ENCODE peak calls at places on chromosome 9, in four cellular contexts. J is H54, B is body of pancreas, G is ovary. Y is an unnamed sample.
A peak's percentile ranks its signal among the peaks of the same experiment; 100 is the strongest.

GRCh38 chr9:82167296-82167695 is 178.7 kb downstream of the SPATA31D1 start:
- DNase-seq in J (no peak), B (no peak), G (no peak), Y (no peak)

GRCh38 chr9:27303219-27303618 is 6.3 kb upstream of the EQTN start:
- DNase-seq in J (peak; percentile 55), B (no peak), G (no peak), Y (no peak)

GRCh38 chr9:107635137-107635802 is 145.7 kb upstream of the KLF4 start:
- DNase-seq in J (no peak), B (no peak), G (no peak), Y (no peak)

GRCh38 chr9:88745281-88746001 is 210.5 kb downstream of the NXNL2 start:
- DNase-seq in J (no peak), B (no peak), G (no peak), Y (no peak)

GRCh38 chr9:132670359-132670815 is at the start of gene GTF3C4:
- DNase-seq in J (peak; percentile 81), B (peak; percentile 84), G (peak; percentile 92), Y (peak; percentile 75)

GRCh38 chr9:77423841-77424240 is 224.3 kb downstream of the GNA14 start:
- DNase-seq in J (no peak), B (no peak), G (no peak), Y (no peak)

GRCh38 chr9:81416476-81417298 is 272.7 kb downstream of the TLE1 start:
- DNase-seq in J (no peak), B (no peak), G (no peak), Y (no peak)

GRCh38 chr9:91920846-91921350 is 29.1 kb downstream of the ROR2 start:
- DNase-seq in J (no peak), B (no peak), G (no peak), Y (no peak)

GRCh38 chr9:84000186-84000585 is 19.6 kb downstream of the RMI1 start:
- DNase-seq in J (no peak), B (no peak), G (no peak), Y (no peak)

GRCh38 chr9:114115645-114116044 is 16.6 kb upstream of the KIF12 start:
- DNase-seq in J (no peak), B (no peak), G (no peak), Y (no peak)

GRCh38 chr9:98256632-98257218 is 1.3 kb upstream of the TBC1D2 start:
- DNase-seq in J (no peak), B (no peak), G (no peak), Y (no peak)

GRCh38 chr9:71986860-71987259 is 73.6 kb downstream of the C9orf57 start:
- DNase-seq in J (no peak), B (no peak), G (no peak), Y (no peak)

GRCh38 chr9:109117856-109118801 is 1.6 kb downstream of the TMEM245 start:
- DNase-seq in J (peak; percentile 80), B (peak; percentile 38), G (no peak), Y (no peak)

GRCh38 chr9:100595391-100596199 is 17.7 kb downstream of the CAVIN4 start:
- DNase-seq in J (peak; percentile 32), B (peak; percentile 26), G (no peak), Y (no peak)

GRCh38 chr9:137383453-137384115 is 39.4 kb downstream of the EXD3 start:
- DNase-seq in J (no peak), B (no peak), G (peak; percentile 19), Y (no peak)

GRCh38 chr9:97802276-97802675 is 50.8 kb upstream of the FOXE1 start:
- DNase-seq in J (peak; percentile 100), B (no peak), G (no peak), Y (no peak)

GRCh38 chr9:95091574-95091970 is 225.9 kb downstream of the FANCC start:
- DNase-seq in J (peak; percentile 87), B (no peak), G (no peak), Y (no peak)

GRCh38 chr9:96478829-96479371 is 28.9 kb downstream of the HABP4 start:
- DNase-seq in J (no peak), B (no peak), G (no peak), Y (no peak)

GRCh38 chr9:130288393-130288792 is 22.8 kb downstream of the HMCN2 start:
- DNase-seq in J (no peak), B (no peak), G (no peak), Y (no peak)

GRCh38 chr9:81686614-81687520 is 2.5 kb downstream of the TLE1 start:
- DNase-seq in J (peak; percentile 90), B (peak; percentile 84), G (peak; percentile 77), Y (no peak)

GRCh38 chr9:93656426-93657222 is 80.2 kb downstream of the PHF2 start:
- DNase-seq in J (no peak), B (peak; percentile 8), G (peak; percentile 12), Y (no peak)

GRCh38 chr9:27395484-27395921 is 98.6 kb upstream of the EQTN start:
- DNase-seq in J (no peak), B (no peak), G (no peak), Y (no peak)

DNA sequence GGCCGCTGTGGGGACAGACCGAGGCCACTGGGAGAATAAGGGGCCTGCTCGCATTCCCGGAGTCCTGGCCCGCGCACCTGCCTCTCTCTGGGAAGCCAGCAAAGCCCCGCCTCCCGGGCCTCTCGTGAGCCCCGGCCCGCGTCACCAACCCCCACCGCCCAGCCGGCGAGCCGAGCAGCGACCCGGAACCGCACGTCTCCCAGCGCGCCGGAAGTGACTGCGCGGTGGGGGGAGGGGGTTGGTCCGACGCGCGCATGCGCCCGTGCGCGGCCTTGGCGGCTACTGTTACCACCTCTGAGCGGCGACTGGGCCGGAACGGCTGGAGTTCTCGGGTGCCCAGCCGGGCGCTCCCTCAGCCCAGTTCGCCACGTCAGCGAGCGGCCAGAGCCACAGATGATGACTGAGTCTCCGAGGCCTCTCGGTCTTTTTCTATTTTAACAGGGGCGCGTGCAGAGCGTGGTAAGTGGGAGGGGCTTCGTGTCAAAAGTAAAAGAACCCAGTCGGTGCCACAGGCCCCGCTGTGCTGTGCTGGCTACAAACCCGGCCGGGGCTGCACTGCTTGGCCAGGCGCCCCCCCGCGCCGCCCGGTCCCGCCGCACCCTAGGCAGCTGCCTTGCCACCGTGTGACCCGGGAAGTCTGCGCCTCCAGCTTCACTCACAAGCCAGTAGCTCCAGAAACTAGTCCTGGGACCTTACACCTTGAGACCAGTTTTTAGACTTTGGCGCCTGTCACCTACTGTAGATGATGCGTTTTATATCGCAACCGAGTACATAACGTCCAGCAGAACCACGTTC is at the start of gene GOLGA1:
- DNase-seq in J (peak; percentile 98), B (peak; percentile 97), G (peak; percentile 97), Y (peak; percentile 86)
- TF ChIP-seq POLR2A in J (peak; percentile 93), B (peak; percentile 95), G (peak; percentile 89), Y (peak; percentile 87)

GRCh38 chr9:120918931-120919638 is 7.5 kb downstream of the TRAF1 start:
- DNase-seq in J (no peak), B (no peak), G (no peak), Y (no peak)
- TF ChIP-seq POLR2A in J (no peak), B (no peak), G (no peak), Y (peak; percentile 42)

GRCh38 chr9:89985078-89985477 is 380.3 kb downstream of the GADD45G start:
- DNase-seq in J (no peak), B (no peak), G (no peak), Y (no peak)
- TF ChIP-seq POLR2A in J (no peak), B (no peak), G (no peak), Y (no peak)

DNA sequence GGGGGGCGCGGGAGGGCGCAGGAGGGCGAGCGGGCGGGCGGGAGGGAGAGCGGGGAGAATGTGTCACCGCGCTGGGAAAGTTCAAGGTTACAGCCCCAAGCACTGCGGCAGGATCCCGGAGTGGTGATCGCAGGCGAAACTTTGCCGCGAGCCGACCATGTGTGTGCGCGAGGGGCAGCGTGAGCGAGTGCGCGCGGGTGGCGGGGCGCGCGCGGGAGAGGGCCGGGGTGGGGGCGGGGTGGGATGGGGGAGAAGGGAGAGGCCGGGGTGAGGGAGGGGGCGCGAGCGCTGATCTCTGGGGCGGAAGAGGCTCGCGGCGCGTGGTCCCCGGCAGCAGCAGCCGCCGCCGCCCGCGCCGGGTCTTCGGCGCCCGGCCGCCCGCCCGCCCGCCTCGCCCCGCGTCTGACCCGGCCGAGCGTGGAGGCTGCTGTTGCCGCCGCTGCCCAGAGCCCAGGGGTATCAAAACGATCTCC is at the start of gene NFIB:
- DNase-seq in J (peak; percentile 46), B (peak; percentile 70), G (peak; percentile 82), Y (no peak)
- TF ChIP-seq POLR2A in J (no peak), B (no peak), G (no peak), Y (no peak)

Y was measured in GM12892.